ENCODE peak calls at places on chromosomes 5 and 9, in four cellular contexts. One of them, this sample, is unnamed.

GRCh38 chr9:99785010-99785590 is 36.6 kb upstream of the NR4A3 start:
- DNase-seq in lung: no peak
- DNase-seq in uterus: no peak
- DNase-seq in COR-L47: no peak
- DNase-seq in this sample: no peak

GRCh38 chr5:141354900-141355469 is at the start of gene PCDHGA4:
- DNase-seq in lung: no peak
- DNase-seq in COR-L47: no peak
- DNase-seq in uterus: no peak
- DNase-seq in this sample: no peak

GRCh38 chr9:127733609-127734008 is 1.5 kb downstream of the TOR2A start:
- DNase-seq in COR-L47: no peak
- DNase-seq in uterus: no peak
- DNase-seq in lung: no peak
- DNase-seq in this sample: no peak

GRCh38 chr5:95817430-95817829 is 5.1 kb downstream of the GLRX start:
- DNase-seq in COR-L47: no peak
- DNase-seq in lung: no peak
- DNase-seq in uterus: no peak
- DNase-seq in this sample: no peak

GRCh38 chr9:137367506-137368430 is 55.2 kb downstream of the EXD3 start:
- DNase-seq in uterus: peak
- DNase-seq in COR-L47: no peak
- DNase-seq in lung: no peak
- DNase-seq in this sample: no peak

GRCh38 chr5:38921174-38921573 is 75.4 kb downstream of the OSMR start:
- DNase-seq in uterus: no peak
- DNase-seq in lung: no peak
- DNase-seq in COR-L47: no peak
- DNase-seq in this sample: no peak

GRCh38 chr5:96522635-96523355 is 89.7 kb upstream of the PCSK1 start:
- DNase-seq in COR-L47: no peak
- DNase-seq in lung: no peak
- DNase-seq in uterus: no peak
- DNase-seq in this sample: no peak

GRCh38 chr9:136821333-136822031 is 13.7 kb downstream of the RABL6 start:
- DNase-seq in COR-L47: no peak
- DNase-seq in lung: no peak
- DNase-seq in uterus: no peak
- DNase-seq in this sample: no peak

GRCh38 chr9:2241875-2242741 is 227.0 kb downstream of the SMARCA2 start:
- DNase-seq in COR-L47: peak
- DNase-seq in uterus: peak
- DNase-seq in lung: peak
- DNase-seq in this sample: peak

GRCh38 chr9:134554750-134555655 is 86.6 kb upstream of the COL5A1 start:
- DNase-seq in lung: no peak
- DNase-seq in COR-L47: no peak
- DNase-seq in uterus: no peak
- DNase-seq in this sample: no peak

This sample was measured in heart right ventricle.